ENCODE peak calls at places on chromosome 9, in five cellular contexts. One of them, this sample, is unnamed.

GRCh38 chr9:37908698-37909186 is 4.8 kb upstream of the SLC25A51 start:
- DNase-seq in adrenal gland: peak
- DNase-seq in GM23338: no peak
- DNase-seq in omental fat pad: no peak
- DNase-seq in HEK293T: no peak
- DNase-seq in this sample: no peak

GRCh38 chr9:10251490-10251889 is 361.3 kb downstream of the PTPRD start:
- DNase-seq in HEK293T: no peak
- DNase-seq in omental fat pad: no peak
- DNase-seq in GM23338: no peak
- DNase-seq in adrenal gland: no peak
- DNase-seq in this sample: no peak

GRCh38 chr9:37105169-37105750 is 15.1 kb upstream of the ZCCHC7 start:
- DNase-seq in HEK293T: no peak
- DNase-seq in GM23338: no peak
- DNase-seq in omental fat pad: no peak
- DNase-seq in adrenal gland: no peak
- DNase-seq in this sample: no peak

GRCh38 chr9:8600914-8601680 is 801.5 kb upstream of the DMAC1 start:
- DNase-seq in HEK293T: no peak
- DNase-seq in adrenal gland: no peak
- DNase-seq in GM23338: no peak
- DNase-seq in omental fat pad: no peak
- DNase-seq in this sample: no peak

GRCh38 chr9:87108639-87109038 is 161.3 kb upstream of the GAS1 start:
- DNase-seq in GM23338: no peak
- DNase-seq in omental fat pad: no peak
- DNase-seq in adrenal gland: no peak
- DNase-seq in HEK293T: no peak
- DNase-seq in this sample: no peak

GRCh38 chr9:95102001-95102433 is 215.5 kb downstream of the FANCC start:
- DNase-seq in HEK293T: no peak
- DNase-seq in omental fat pad: no peak
- DNase-seq in GM23338: no peak
- DNase-seq in adrenal gland: no peak
- DNase-seq in this sample: peak

GRCh38 chr9:114893622-114894021 is 36.8 kb downstream of the TNFSF8 start:
- DNase-seq in omental fat pad: no peak
- DNase-seq in GM23338: no peak
- DNase-seq in HEK293T: no peak
- DNase-seq in adrenal gland: no peak
- DNase-seq in this sample: no peak

GRCh38 chr9:68560131-68560844 is 19.6 kb upstream of the TMEM252 start:
- DNase-seq in adrenal gland: peak
- DNase-seq in HEK293T: peak
- DNase-seq in omental fat pad: no peak
- DNase-seq in GM23338: peak
- DNase-seq in this sample: no peak

GRCh38 chr9:99516657-99517049 is 294.6 kb downstream of the SEC61B start:
- DNase-seq in omental fat pad: no peak
- DNase-seq in adrenal gland: no peak
- DNase-seq in HEK293T: no peak
- DNase-seq in GM23338: no peak
- DNase-seq in this sample: no peak

GRCh38 chr9:37719526-37719925 is 34.1 kb upstream of the TRMT10B start:
- DNase-seq in omental fat pad: no peak
- DNase-seq in GM23338: no peak
- DNase-seq in adrenal gland: no peak
- DNase-seq in HEK293T: no peak
- DNase-seq in this sample: no peak

GRCh38 chr9:28082671-28083070 is 509.4 kb upstream of the C9orf72 start:
- DNase-seq in HEK293T: no peak
- DNase-seq in omental fat pad: no peak
- DNase-seq in adrenal gland: no peak
- DNase-seq in GM23338: no peak
- DNase-seq in this sample: no peak

GRCh38 chr9:122561446-122561845 is 8.5 kb downstream of the OR1N2 start:
- DNase-seq in HEK293T: no peak
- DNase-seq in adrenal gland: no peak
- DNase-seq in omental fat pad: no peak
- DNase-seq in GM23338: no peak
- DNase-seq in this sample: no peak

GRCh38 chr9:112044183-112044582 is 130.9 kb downstream of the SUSD1 start:
- DNase-seq in omental fat pad: no peak
- DNase-seq in HEK293T: no peak
- DNase-seq in GM23338: no peak
- DNase-seq in adrenal gland: no peak
- DNase-seq in this sample: no peak

GRCh38 chr9:8924529-8924928 is 1125.0 kb upstream of the DMAC1 start:
- DNase-seq in adrenal gland: no peak
- DNase-seq in omental fat pad: no peak
- DNase-seq in HEK293T: no peak
- DNase-seq in GM23338: no peak
- DNase-seq in this sample: no peak

GRCh38 chr9:136701665-136702048 is 10.7 kb upstream of the DIPK1B start:
- DNase-seq in omental fat pad: no peak
- DNase-seq in adrenal gland: no peak
- DNase-seq in GM23338: no peak
- DNase-seq in HEK293T: no peak
- DNase-seq in this sample: no peak

GRCh38 chr9:7976856-7977255 is 177.3 kb upstream of the DMAC1 start:
- DNase-seq in omental fat pad: no peak
- DNase-seq in GM23338: no peak
- DNase-seq in adrenal gland: no peak
- DNase-seq in HEK293T: no peak
- DNase-seq in this sample: no peak

GRCh38 chr9:93434056-93434455 is 17.4 kb upstream of the FAM120A start:
- DNase-seq in omental fat pad: no peak
- DNase-seq in HEK293T: no peak
- DNase-seq in adrenal gland: no peak
- DNase-seq in GM23338: no peak
- DNase-seq in this sample: no peak

This sample was measured in NCI-H526.